ENCODE peak calls at places on chromosomes 1 and 21, in five cellular contexts. L is HCT116, N is heart right ventricle, S is heart left ventricle, O is endodermal cell. W is an unnamed sample. For H3K4me1, the result is how much of the 10 kb centered on the place peaks cover.

GRCh38 chr1:47331875-47332274 is 1.7 kb upstream of the CMPK1 start:
- DNase-seq in L (no peak), O (no peak), N (no peak), S (no peak), W (no peak)

GRCh38 chr21:33969600-33969999 is 54.0 kb upstream of the ATP5PO start:
- DNase-seq in O (no peak), L (no peak), S (no peak), N (no peak), W (no peak)

GRCh38 chr1:44236873-44237272 is 23.6 kb downstream of the DMAP1 start:
- DNase-seq in N (no peak), S (no peak), L (no peak), O (no peak), W (no peak)

GRCh38 chr1:243505986-243506689 is 250.3 kb downstream of the SDCCAG8 start:
- DNase-seq in O (peak), S (no peak), L (no peak), N (peak), W (no peak)

GRCh38 chr1:184773762-184774320 is 19.2 kb upstream of the EDEM3 start:
- DNase-seq in O (no peak), N (no peak), S (no peak), L (no peak), W (no peak)

GRCh38 chr1:169692766-169693460 is 18.5 kb downstream of the SELL start:
- DNase-seq in L (no peak), S (no peak), O (no peak), N (no peak), W (no peak)

GRCh38 chr1:11055676-11056075 is 4.1 kb downstream of the SRM start:
- DNase-seq in L (no peak), S (no peak), O (no peak), N (no peak), W (no peak)

GRCh38 chr1:212942679-212943392 is 7.5 kb upstream of the VASH2 start:
- DNase-seq in N (no peak), S (no peak), L (no peak), O (no peak), W (no peak)

GRCh38 chr1:215794151-215794550 is 227.0 kb downstream of the KCTD3 start:
- DNase-seq in S (no peak), N (no peak), L (no peak), O (no peak), W (no peak)

GRCh38 chr1:8411803-8412182 is 93.9 kb downstream of the SLC45A1 start:
- DNase-seq in S (no peak), O (no peak), N (no peak), L (no peak), W (no peak)
- H3K4me1 ChIP-seq in S (half or more), O (under half), N (half or more), L (under half), W (half or more)

DNA sequence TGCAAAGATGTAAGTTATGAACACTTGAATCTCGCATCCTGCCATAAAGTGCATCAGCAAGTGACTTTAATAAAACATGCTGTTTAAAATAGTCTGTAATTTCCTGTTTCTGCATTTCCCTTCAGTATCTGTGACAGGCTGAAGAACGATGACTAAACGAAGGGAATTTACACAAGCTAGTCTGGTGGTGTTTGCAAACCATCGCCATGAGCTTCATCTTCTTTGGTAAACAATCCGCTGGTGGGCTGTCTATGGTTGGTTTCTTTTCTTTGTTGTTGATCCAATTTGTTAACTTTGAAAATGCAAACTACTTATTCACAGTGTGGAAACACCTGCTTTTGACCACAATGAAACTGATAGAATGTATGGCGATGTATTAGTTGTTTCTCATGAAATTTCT is 13.9 kb downstream of the SERTAD4 start:
- DNase-seq in N (no peak), L (no peak), O (no peak), S (no peak), W (no peak)
- H3K4me3 ChIP-seq in N (no peak), L (no peak), O (no peak), S (no peak), W (no peak)

GRCh38 chr1:220595179-220595578 is 67.2 kb downstream of the MARK1 start:
- DNase-seq in N (no peak), S (no peak), O (no peak), L (no peak), W (no peak)

GRCh38 chr1:220592714-220593113 is 64.8 kb downstream of the MARK1 start:
- DNase-seq in S (no peak), N (no peak), O (no peak), L (no peak), W (no peak)

GRCh38 chr1:220594356-220594755 is 66.4 kb downstream of the MARK1 start:
- DNase-seq in N (no peak), S (no peak), L (no peak), O (no peak), W (no peak)
- H3K4me1 ChIP-seq in N (under half), S (under half), L (under half), O (under half), W (under half)

GRCh38 chr21:26495283-26495849 is 77.7 kb downstream of the CYYR1 start:
- DNase-seq in L (no peak), O (no peak), S (no peak), N (no peak), W (no peak)
- H3K4me3 ChIP-seq in L (no peak), O (no peak), S (no peak), N (no peak), W (no peak)

GRCh38 chr1:226606311-226607267 is 58.0 kb downstream of the STUM start:
- DNase-seq in L (no peak), O (peak), N (no peak), S (no peak), W (no peak)
- H3K4me1 ChIP-seq in L (under half), O (under half), N (half or more), S (under half), W (under half)